ENCODE peak calls at places on chromosomes 6 and 20, in five cellular contexts. One of them, this sample, is unnamed.

GRCh38 chr6:56145616-56146015 is 101.8 kb downstream of the COL21A1 start:
- DNase-seq in GM04504: no peak
- DNase-seq in RPMI8226: no peak
- DNase-seq in HS-5: no peak
- DNase-seq in MV-4-11: no peak
- DNase-seq in this sample: no peak

GRCh38 chr6:148430897-148431296 is 88.3 kb downstream of the SASH1 start:
- DNase-seq in HS-5: no peak
- DNase-seq in RPMI8226: no peak
- DNase-seq in MV-4-11: no peak
- DNase-seq in GM04504: no peak
- DNase-seq in this sample: no peak

GRCh38 chr6:5665173-5665572 is 341.6 kb downstream of the NRN1 start:
- DNase-seq in HS-5: no peak
- DNase-seq in MV-4-11: no peak
- DNase-seq in GM04504: no peak
- DNase-seq in RPMI8226: peak; percentile 84
- DNase-seq in this sample: no peak

GRCh38 chr6:79604583-79605037 is 26.5 kb upstream of the SH3BGRL2 start:
- DNase-seq in GM04504: no peak
- DNase-seq in MV-4-11: no peak
- DNase-seq in HS-5: peak; percentile 40
- DNase-seq in RPMI8226: no peak
- DNase-seq in this sample: peak; percentile 76

GRCh38 chr6:154909821-154910220 is 85.3 kb upstream of the TIAM2 start:
- DNase-seq in HS-5: no peak
- DNase-seq in MV-4-11: no peak
- DNase-seq in RPMI8226: no peak
- DNase-seq in GM04504: no peak
- DNase-seq in this sample: no peak

GRCh38 chr6:164151161-164151728 is 736.7 kb downstream of the QKI start:
- DNase-seq in RPMI8226: peak; percentile 8
- DNase-seq in GM04504: no peak
- DNase-seq in HS-5: no peak
- DNase-seq in MV-4-11: no peak
- DNase-seq in this sample: no peak

GRCh38 chr6:2744206-2744771 is 6.4 kb downstream of the MYLK4 start:
- DNase-seq in HS-5: no peak
- DNase-seq in RPMI8226: peak; percentile 36
- DNase-seq in GM04504: no peak
- DNase-seq in MV-4-11: no peak
- DNase-seq in this sample: no peak

GRCh38 chr6:81937296-81937937 is 184.9 kb upstream of the TENT5A start:
- DNase-seq in GM04504: no peak
- DNase-seq in MV-4-11: peak; percentile 47
- DNase-seq in RPMI8226: no peak
- DNase-seq in HS-5: peak; percentile 79
- DNase-seq in this sample: peak; percentile 31

GRCh38 chr6:31293343-31293742 is 21.5 kb upstream of the HLA-C start:
- DNase-seq in RPMI8226: no peak
- DNase-seq in GM04504: no peak
- DNase-seq in MV-4-11: no peak
- DNase-seq in HS-5: no peak
- DNase-seq in this sample: no peak

GRCh38 chr6:110822248-110822647 is 7.0 kb upstream of the CDK19 start:
- DNase-seq in GM04504: peak; percentile 55
- DNase-seq in MV-4-11: no peak
- DNase-seq in HS-5: no peak
- DNase-seq in RPMI8226: no peak
- DNase-seq in this sample: no peak

GRCh38 chr6:34792605-34793500 is 970 bp downstream of the BLTP3A start:
- DNase-seq in RPMI8226: peak; percentile 44
- DNase-seq in MV-4-11: peak; percentile 77
- DNase-seq in HS-5: no peak
- DNase-seq in GM04504: peak; percentile 30
- DNase-seq in this sample: no peak

GRCh38 chr6:116649129-116649528 is 19.4 kb downstream of the ZUP1 start:
- DNase-seq in HS-5: no peak
- DNase-seq in RPMI8226: no peak
- DNase-seq in MV-4-11: no peak
- DNase-seq in GM04504: no peak
- DNase-seq in this sample: no peak

GRCh38 chr6:6386010-6386409 is 65.5 kb upstream of the F13A1 start:
- DNase-seq in HS-5: no peak
- DNase-seq in MV-4-11: peak; percentile 94
- DNase-seq in GM04504: no peak
- DNase-seq in RPMI8226: no peak
- DNase-seq in this sample: no peak

GRCh38 chr6:48614326-48614725 is 503.3 kb upstream of the PTCHD4 start:
- DNase-seq in HS-5: no peak
- DNase-seq in MV-4-11: no peak
- DNase-seq in RPMI8226: no peak
- DNase-seq in GM04504: no peak
- DNase-seq in this sample: no peak

GRCh38 chr6:33091957-33092356 is 16.2 kb downstream of the HLA-DPB1 start:
- DNase-seq in HS-5: no peak
- DNase-seq in RPMI8226: peak; percentile 61
- DNase-seq in MV-4-11: no peak
- DNase-seq in GM04504: no peak
- DNase-seq in this sample: no peak

GRCh38 chr20:34663213-34663943 is 13.5 kb downstream of the PIGU start:
- DNase-seq in HS-5: no peak
- DNase-seq in MV-4-11: peak; percentile 41
- DNase-seq in RPMI8226: no peak
- DNase-seq in GM04504: peak; percentile 67
- DNase-seq in this sample: no peak

GRCh38 chr6:116218172-116218633 is 35.7 kb downstream of the TSPYL4 start:
- DNase-seq in HS-5: no peak
- DNase-seq in GM04504: no peak
- DNase-seq in MV-4-11: peak; percentile 25
- DNase-seq in RPMI8226: no peak
- DNase-seq in this sample: no peak

GRCh38 chr6:29748391-29749352 is 25.4 kb downstream of the HLA-F start:
- DNase-seq in HS-5: peak; percentile 50
- DNase-seq in MV-4-11: peak; percentile 68
- DNase-seq in GM04504: peak; percentile 70
- DNase-seq in RPMI8226: peak; percentile 68
- DNase-seq in this sample: peak; percentile 68

GRCh38 chr6:105526198-105526872 is 123.5 kb upstream of the PREP start:
- DNase-seq in RPMI8226: no peak
- DNase-seq in HS-5: no peak
- DNase-seq in GM04504: no peak
- DNase-seq in MV-4-11: no peak
- DNase-seq in this sample: no peak

GRCh38 chr6:132671295-132671694 is 12.3 kb upstream of the TAAR1 start:
- DNase-seq in MV-4-11: no peak
- DNase-seq in GM04504: no peak
- DNase-seq in RPMI8226: no peak
- DNase-seq in HS-5: no peak
- DNase-seq in this sample: no peak

GRCh38 chr6:169445661-169446581 is 192.3 kb upstream of the THBS2 start:
- DNase-seq in GM04504: no peak
- DNase-seq in HS-5: no peak
- DNase-seq in MV-4-11: no peak
- DNase-seq in RPMI8226: no peak
- DNase-seq in this sample: no peak

GRCh38 chr20:62430311-62430853 is 3.0 kb upstream of the RBBP8NL start:
- DNase-seq in GM04504: no peak
- DNase-seq in RPMI8226: no peak
- DNase-seq in MV-4-11: no peak
- DNase-seq in HS-5: no peak
- DNase-seq in this sample: no peak

GRCh38 chr20:22701679-22702308 is 117.4 kb upstream of the FOXA2 start:
- DNase-seq in MV-4-11: no peak
- DNase-seq in GM04504: no peak
- DNase-seq in RPMI8226: no peak
- DNase-seq in HS-5: no peak
- DNase-seq in this sample: no peak

GRCh38 chr6:4567141-4567540 is 209.1 kb upstream of the CDYL start:
- DNase-seq in MV-4-11: no peak
- DNase-seq in RPMI8226: no peak
- DNase-seq in HS-5: peak; percentile 52
- DNase-seq in GM04504: no peak
- DNase-seq in this sample: no peak

GRCh38 chr6:443621-444175 is 52.1 kb downstream of the IRF4 start:
- DNase-seq in RPMI8226: no peak
- DNase-seq in MV-4-11: no peak
- DNase-seq in HS-5: no peak
- DNase-seq in GM04504: no peak
- DNase-seq in this sample: no peak

GRCh38 chr6:163588211-163588919 is 173.8 kb downstream of the QKI start:
- DNase-seq in MV-4-11: no peak
- DNase-seq in RPMI8226: no peak
- DNase-seq in GM04504: peak; percentile 44
- DNase-seq in HS-5: peak; percentile 89
- DNase-seq in this sample: no peak

GRCh38 chr6:75922226-75922625 is 150.2 kb downstream of the IMPG1 start:
- DNase-seq in MV-4-11: no peak
- DNase-seq in HS-5: peak; percentile 24
- DNase-seq in GM04504: no peak
- DNase-seq in RPMI8226: no peak
- DNase-seq in this sample: peak; percentile 9